ENCODE peak calls at places on chromosomes 16 and 17, in seven cellular contexts. One of them, this sample, is unnamed.

GRCh38 chr16:49469323-49469670 is 95.7 kb downstream of the C16orf78 start:
- DNase-seq in left lung: no peak
- DNase-seq in upper lobe of right lung: no peak
- DNase-seq in astrocyte: no peak
- DNase-seq in CD4-positive, alpha-beta T cell: no peak
- DNase-seq in CD4-positive, alpha-beta memory T cell: no peak
- DNase-seq in AG04450: no peak
- DNase-seq in this sample: no peak

GRCh38 chr17:64103751-64104364 is 26.1 kb downstream of the ERN1 start:
- DNase-seq in CD4-positive, alpha-beta T cell: no peak
- DNase-seq in left lung: no peak
- DNase-seq in AG04450: no peak
- DNase-seq in upper lobe of right lung: no peak
- DNase-seq in astrocyte: peak; percentile 54
- DNase-seq in CD4-positive, alpha-beta memory T cell: no peak
- DNase-seq in this sample: no peak

GRCh38 chr17:37790153-37790552 is 45.3 kb upstream of the HNF1B start:
- DNase-seq in CD4-positive, alpha-beta memory T cell: no peak
- DNase-seq in left lung: no peak
- DNase-seq in astrocyte: peak; percentile 39
- DNase-seq in upper lobe of right lung: no peak
- DNase-seq in AG04450: no peak
- DNase-seq in CD4-positive, alpha-beta T cell: no peak
- DNase-seq in this sample: no peak

GRCh38 chr17:32100971-32101631 is 41.2 kb upstream of the RHOT1 start:
- DNase-seq in AG04450: no peak
- DNase-seq in left lung: no peak
- DNase-seq in astrocyte: no peak
- DNase-seq in upper lobe of right lung: no peak
- DNase-seq in CD4-positive, alpha-beta memory T cell: no peak
- DNase-seq in CD4-positive, alpha-beta T cell: no peak
- DNase-seq in this sample: no peak

GRCh38 chr17:55783684-55784245 is 32.9 kb downstream of the PCTP start:
- DNase-seq in astrocyte: no peak
- DNase-seq in left lung: no peak
- DNase-seq in upper lobe of right lung: peak; percentile 62
- DNase-seq in CD4-positive, alpha-beta T cell: no peak
- DNase-seq in CD4-positive, alpha-beta memory T cell: no peak
- DNase-seq in AG04450: no peak
- DNase-seq in this sample: peak; percentile 96

GRCh38 chr17:5950871-5951270 is 119.3 kb upstream of the WSCD1 start:
- DNase-seq in CD4-positive, alpha-beta T cell: no peak
- DNase-seq in astrocyte: no peak
- DNase-seq in AG04450: no peak
- DNase-seq in left lung: no peak
- DNase-seq in CD4-positive, alpha-beta memory T cell: no peak
- DNase-seq in upper lobe of right lung: no peak
- DNase-seq in this sample: no peak

GRCh38 chr17:7886227-7887037 is 2.2 kb upstream of the CHD3 start:
- DNase-seq in AG04450: no peak
- DNase-seq in upper lobe of right lung: no peak
- DNase-seq in left lung: peak; percentile 48
- DNase-seq in CD4-positive, alpha-beta memory T cell: peak; percentile 63
- DNase-seq in astrocyte: no peak
- DNase-seq in CD4-positive, alpha-beta T cell: peak; percentile 59
- DNase-seq in this sample: no peak

GRCh38 chr17:7025240-7025639 is 2.4 kb downstream of the BCL6B start:
- DNase-seq in AG04450: no peak
- DNase-seq in astrocyte: no peak
- DNase-seq in CD4-positive, alpha-beta T cell: no peak
- DNase-seq in upper lobe of right lung: no peak
- DNase-seq in CD4-positive, alpha-beta memory T cell: no peak
- DNase-seq in left lung: no peak
- DNase-seq in this sample: no peak

GRCh38 chr17:21072623-21073278 is 29.9 kb upstream of the USP22 start:
- DNase-seq in CD4-positive, alpha-beta memory T cell: no peak
- DNase-seq in upper lobe of right lung: no peak
- DNase-seq in left lung: no peak
- DNase-seq in astrocyte: no peak
- DNase-seq in CD4-positive, alpha-beta T cell: no peak
- DNase-seq in AG04450: no peak
- DNase-seq in this sample: no peak

GRCh38 chr17:82870541-82870940 is 30.7 kb upstream of the ZNF750 start:
- DNase-seq in left lung: no peak
- DNase-seq in astrocyte: no peak
- DNase-seq in AG04450: no peak
- DNase-seq in upper lobe of right lung: no peak
- DNase-seq in CD4-positive, alpha-beta memory T cell: no peak
- DNase-seq in CD4-positive, alpha-beta T cell: no peak
- DNase-seq in this sample: no peak

GRCh38 chr17:48526986-48527741 is 3.6 kb downstream of the HOXB1 start:
- DNase-seq in astrocyte: no peak
- DNase-seq in AG04450: no peak
- DNase-seq in CD4-positive, alpha-beta memory T cell: no peak
- DNase-seq in left lung: no peak
- DNase-seq in upper lobe of right lung: no peak
- DNase-seq in CD4-positive, alpha-beta T cell: no peak
- DNase-seq in this sample: no peak

GRCh38 chr16:25838724-25839186 is 147.0 kb downstream of the HS3ST4 start:
- DNase-seq in astrocyte: peak; percentile 37
- DNase-seq in CD4-positive, alpha-beta T cell: no peak
- DNase-seq in upper lobe of right lung: no peak
- DNase-seq in AG04450: peak; percentile 13
- DNase-seq in CD4-positive, alpha-beta memory T cell: peak; percentile 37
- DNase-seq in left lung: no peak
- DNase-seq in this sample: no peak

GRCh38 chr17:63841350-63842172 is 924 bp downstream of the SMARCD2 start:
- DNase-seq in CD4-positive, alpha-beta T cell: no peak
- DNase-seq in upper lobe of right lung: peak; percentile 80
- DNase-seq in AG04450: no peak
- DNase-seq in CD4-positive, alpha-beta memory T cell: no peak
- DNase-seq in left lung: peak; percentile 59
- DNase-seq in astrocyte: peak; percentile 18
- DNase-seq in this sample: peak; percentile 58

GRCh38 chr16:22321340-22322001 is 24.3 kb downstream of the POLR3E start:
- DNase-seq in upper lobe of right lung: peak; percentile 75
- DNase-seq in left lung: peak; percentile 57
- DNase-seq in AG04450: peak; percentile 47
- DNase-seq in CD4-positive, alpha-beta memory T cell: peak; percentile 74
- DNase-seq in astrocyte: peak; percentile 35
- DNase-seq in CD4-positive, alpha-beta T cell: peak; percentile 70
- DNase-seq in this sample: peak; percentile 70

GRCh38 chr17:1967092-1967662 is 58.0 kb downstream of the RTN4RL1 start:
- DNase-seq in CD4-positive, alpha-beta T cell: no peak
- DNase-seq in CD4-positive, alpha-beta memory T cell: no peak
- DNase-seq in astrocyte: no peak
- DNase-seq in AG04450: no peak
- DNase-seq in left lung: no peak
- DNase-seq in upper lobe of right lung: no peak
- DNase-seq in this sample: no peak

GRCh38 chr16:74574146-74574545 is 32.8 kb downstream of the GLG1 start:
- DNase-seq in CD4-positive, alpha-beta memory T cell: no peak
- DNase-seq in left lung: no peak
- DNase-seq in astrocyte: no peak
- DNase-seq in upper lobe of right lung: no peak
- DNase-seq in CD4-positive, alpha-beta T cell: no peak
- DNase-seq in AG04450: no peak
- DNase-seq in this sample: no peak

GRCh38 chr17:79035686-79036085 is 11.7 kb downstream of the C1QTNF1 start:
- DNase-seq in CD4-positive, alpha-beta T cell: no peak
- DNase-seq in CD4-positive, alpha-beta memory T cell: no peak
- DNase-seq in left lung: no peak
- DNase-seq in astrocyte: no peak
- DNase-seq in upper lobe of right lung: no peak
- DNase-seq in AG04450: no peak
- DNase-seq in this sample: no peak
- H3K27ac ChIP-seq in CD4-positive, alpha-beta T cell: no peak overlapping the region
- H3K27ac ChIP-seq in CD4-positive, alpha-beta memory T cell: no peak overlapping the region
- H3K27ac ChIP-seq in left lung: no peak overlapping the region
- H3K27ac ChIP-seq in astrocyte: no peak overlapping the region
- H3K27ac ChIP-seq in upper lobe of right lung: no peak overlapping the region
- H3K27ac ChIP-seq in AG04450: no peak overlapping the region
- H3K27ac ChIP-seq in this sample: no peak overlapping the region

GRCh38 chr16:11123666-11124065 is 132.3 kb downstream of the SOCS1 start:
- DNase-seq in AG04450: no peak
- DNase-seq in astrocyte: no peak
- DNase-seq in CD4-positive, alpha-beta memory T cell: no peak
- DNase-seq in CD4-positive, alpha-beta T cell: no peak
- DNase-seq in upper lobe of right lung: no peak
- DNase-seq in left lung: no peak
- DNase-seq in this sample: no peak
- H3K27ac ChIP-seq in AG04450: no peak overlapping the region
- H3K27ac ChIP-seq in astrocyte: no peak overlapping the region
- H3K27ac ChIP-seq in CD4-positive, alpha-beta memory T cell: no peak overlapping the region
- H3K27ac ChIP-seq in CD4-positive, alpha-beta T cell: no peak overlapping the region
- H3K27ac ChIP-seq in upper lobe of right lung: no peak overlapping the region
- H3K27ac ChIP-seq in left lung: no peak overlapping the region
- H3K27ac ChIP-seq in this sample: no peak overlapping the region

GRCh38 chr17:4786111-4786491 is at the start of gene VMO1:
- DNase-seq in CD4-positive, alpha-beta T cell: no peak
- DNase-seq in CD4-positive, alpha-beta memory T cell: no peak
- DNase-seq in AG04450: no peak
- DNase-seq in upper lobe of right lung: no peak
- DNase-seq in astrocyte: no peak
- DNase-seq in left lung: no peak
- DNase-seq in this sample: peak; percentile 61
- H3K27ac ChIP-seq in CD4-positive, alpha-beta T cell: no peak within 1 kb of the TSS
- H3K27ac ChIP-seq in CD4-positive, alpha-beta memory T cell: no peak within 1 kb of the TSS
- H3K27ac ChIP-seq in AG04450: no peak within 1 kb of the TSS
- H3K27ac ChIP-seq in upper lobe of right lung: no peak within 1 kb of the TSS
- H3K27ac ChIP-seq in astrocyte: no peak within 1 kb of the TSS
- H3K27ac ChIP-seq in left lung: no peak within 1 kb of the TSS
- H3K27ac ChIP-seq in this sample: no peak within 1 kb of the TSS

GRCh38 chr16:506246-506546 is 21.3 kb upstream of the CAPN15 start:
- DNase-seq in AG04450: no peak
- DNase-seq in astrocyte: no peak
- DNase-seq in CD4-positive, alpha-beta memory T cell: no peak
- DNase-seq in left lung: no peak
- DNase-seq in upper lobe of right lung: no peak
- DNase-seq in CD4-positive, alpha-beta T cell: no peak
- DNase-seq in this sample: no peak
- H3K27ac ChIP-seq in AG04450: no peak overlapping the region
- H3K27ac ChIP-seq in astrocyte: no peak overlapping the region
- H3K27ac ChIP-seq in CD4-positive, alpha-beta memory T cell: no peak overlapping the region
- H3K27ac ChIP-seq in left lung: no peak overlapping the region
- H3K27ac ChIP-seq in upper lobe of right lung: no peak overlapping the region
- H3K27ac ChIP-seq in CD4-positive, alpha-beta T cell: no peak overlapping the region
- H3K27ac ChIP-seq in this sample: no peak overlapping the region

DNA sequence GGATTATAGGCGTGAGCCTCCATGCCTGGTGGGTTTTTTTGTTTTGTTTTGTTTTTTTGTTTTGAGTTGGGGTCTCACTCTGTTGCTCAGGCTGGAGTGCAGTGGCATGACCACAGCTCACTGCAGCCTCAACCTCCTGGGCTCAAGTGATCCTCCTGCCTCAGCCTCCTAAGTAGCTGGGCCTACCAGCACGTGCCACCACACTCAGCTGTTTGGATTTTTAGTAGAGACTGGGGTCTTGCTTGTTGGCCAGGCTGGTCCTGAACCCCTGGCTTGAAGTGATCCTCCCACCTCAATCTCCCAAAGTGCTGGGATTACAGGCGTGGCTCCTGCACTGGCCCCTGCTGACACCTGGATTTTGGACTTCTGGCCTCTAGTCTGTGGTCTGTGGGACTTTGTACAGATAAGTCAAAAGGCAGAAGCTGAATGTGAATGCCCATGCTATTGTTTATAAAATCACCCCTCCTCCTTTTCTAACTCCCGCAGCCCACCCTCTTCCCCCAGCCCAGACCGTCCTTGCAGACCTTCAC is 5.7 kb downstream of the SNAI3 start:
- DNase-seq in CD4-positive, alpha-beta memory T cell: no peak
- DNase-seq in astrocyte: no peak
- DNase-seq in left lung: no peak
- DNase-seq in AG04450: no peak
- DNase-seq in CD4-positive, alpha-beta T cell: no peak
- DNase-seq in upper lobe of right lung: no peak
- DNase-seq in this sample: no peak
- H3K27ac ChIP-seq in CD4-positive, alpha-beta memory T cell: peak overlapping the region; percentile 58
- H3K27ac ChIP-seq in astrocyte: no peak overlapping the region
- H3K27ac ChIP-seq in left lung: no peak overlapping the region
- H3K27ac ChIP-seq in AG04450: no peak overlapping the region
- H3K27ac ChIP-seq in CD4-positive, alpha-beta T cell: no peak overlapping the region
- H3K27ac ChIP-seq in upper lobe of right lung: no peak overlapping the region
- H3K27ac ChIP-seq in this sample: no peak overlapping the region